ENCODE peak calls at places on chromosomes 11 and 22, in six cellular contexts. One of them, this sample, is unnamed.
A peak's percentile ranks its signal among the peaks of the same experiment; 100 is the strongest.

GRCh38 chr22:29342577-29343312 is 27.2 kb upstream of the RASL10A start:
- DNase-seq in astrocyte: no peak
- DNase-seq in fibroblast of lung: no peak
- DNase-seq in hepatocyte: no peak
- DNase-seq in HCT116: no peak
- DNase-seq in osteoblast: peak; percentile 70
- DNase-seq in this sample: no peak

GRCh38 chr11:23540101-23540561 is 679.9 kb upstream of the CCDC179 start:
- DNase-seq in HCT116: no peak
- DNase-seq in fibroblast of lung: peak; percentile 53
- DNase-seq in astrocyte: peak; percentile 63
- DNase-seq in osteoblast: peak; percentile 1
- DNase-seq in hepatocyte: peak; percentile 55
- DNase-seq in this sample: peak; percentile 43

GRCh38 chr11:98568011-98568410 is 452.7 kb upstream of the CNTN5 start:
- DNase-seq in fibroblast of lung: peak; percentile 42
- DNase-seq in astrocyte: peak; percentile 18
- DNase-seq in osteoblast: no peak
- DNase-seq in hepatocyte: no peak
- DNase-seq in HCT116: no peak
- DNase-seq in this sample: no peak

GRCh38 chr11:2268911-2269600 is 1.3 kb downstream of the ASCL2 start:
- DNase-seq in fibroblast of lung: peak; percentile 16
- DNase-seq in HCT116: no peak
- DNase-seq in hepatocyte: peak; percentile 79
- DNase-seq in astrocyte: no peak
- DNase-seq in osteoblast: peak; percentile 90
- DNase-seq in this sample: peak; percentile 80

GRCh38 chr11:117830674-117831351 is 6.3 kb upstream of the FXYD2 start:
- DNase-seq in hepatocyte: no peak
- DNase-seq in osteoblast: peak; percentile 6
- DNase-seq in fibroblast of lung: no peak
- DNase-seq in HCT116: no peak
- DNase-seq in astrocyte: no peak
- DNase-seq in this sample: peak; percentile 69

GRCh38 chr11:121127809-121128208 is 26.8 kb downstream of the TECTA start:
- DNase-seq in fibroblast of lung: no peak
- DNase-seq in hepatocyte: no peak
- DNase-seq in astrocyte: no peak
- DNase-seq in HCT116: no peak
- DNase-seq in osteoblast: no peak
- DNase-seq in this sample: no peak

GRCh38 chr11:1437500-1437899 is 47.8 kb downstream of the BRSK2 start:
- DNase-seq in astrocyte: peak; percentile 50
- DNase-seq in hepatocyte: peak; percentile 93
- DNase-seq in osteoblast: peak; percentile 98
- DNase-seq in fibroblast of lung: peak; percentile 55
- DNase-seq in HCT116: no peak
- DNase-seq in this sample: no peak

GRCh38 chr11:96015911-96016565 is 92.1 kb upstream of the MTMR2 start:
- DNase-seq in hepatocyte: no peak
- DNase-seq in osteoblast: no peak
- DNase-seq in fibroblast of lung: no peak
- DNase-seq in astrocyte: no peak
- DNase-seq in HCT116: no peak
- DNase-seq in this sample: peak; percentile 75

GRCh38 chr22:35894937-35895708 is 133.5 kb downstream of the RBFOX2 start:
- DNase-seq in fibroblast of lung: peak; percentile 95
- DNase-seq in HCT116: no peak
- DNase-seq in osteoblast: no peak
- DNase-seq in astrocyte: peak; percentile 68
- DNase-seq in hepatocyte: peak; percentile 69
- DNase-seq in this sample: no peak

GRCh38 chr22:32803020-32803758 is 1.7 kb downstream of the TIMP3 start:
- DNase-seq in HCT116: no peak
- DNase-seq in fibroblast of lung: peak; percentile 33
- DNase-seq in hepatocyte: no peak
- DNase-seq in astrocyte: peak; percentile 77
- DNase-seq in osteoblast: peak; percentile 96
- DNase-seq in this sample: no peak

GRCh38 chr11:59106363-59107336 is at the start of gene FAM111B:
- DNase-seq in astrocyte: peak; percentile 94
- DNase-seq in hepatocyte: peak; percentile 89
- DNase-seq in fibroblast of lung: peak; percentile 91
- DNase-seq in HCT116: peak; percentile 83
- DNase-seq in osteoblast: peak; percentile 95
- DNase-seq in this sample: peak; percentile 94

GRCh38 chr11:81007046-81007445 is 1566.2 kb upstream of the TENM4 start:
- DNase-seq in astrocyte: peak; percentile 2
- DNase-seq in osteoblast: no peak
- DNase-seq in HCT116: no peak
- DNase-seq in hepatocyte: peak; percentile 19
- DNase-seq in fibroblast of lung: peak; percentile 72
- DNase-seq in this sample: no peak

GRCh38 chr11:13674799-13675509 is 6.5 kb downstream of the FAR1 start:
- DNase-seq in hepatocyte: no peak
- DNase-seq in HCT116: no peak
- DNase-seq in fibroblast of lung: peak; percentile 53
- DNase-seq in astrocyte: no peak
- DNase-seq in osteoblast: no peak
- DNase-seq in this sample: no peak

GRCh38 chr11:11335043-11335442 is 18.0 kb downstream of the CSNK2A3 start:
- DNase-seq in osteoblast: no peak
- DNase-seq in fibroblast of lung: no peak
- DNase-seq in astrocyte: no peak
- DNase-seq in hepatocyte: no peak
- DNase-seq in HCT116: no peak
- DNase-seq in this sample: no peak

GRCh38 chr11:76550781-76551180 is 106.0 kb downstream of the EMSY start:
- DNase-seq in astrocyte: no peak
- DNase-seq in hepatocyte: no peak
- DNase-seq in fibroblast of lung: no peak
- DNase-seq in HCT116: no peak
- DNase-seq in osteoblast: no peak
- DNase-seq in this sample: no peak

GRCh38 chr11:82775736-82776346 is 42.2 kb upstream of the FAM181B start:
- DNase-seq in astrocyte: no peak
- DNase-seq in osteoblast: peak; percentile 65
- DNase-seq in HCT116: peak; percentile 36
- DNase-seq in fibroblast of lung: peak; percentile 38
- DNase-seq in hepatocyte: peak; percentile 30
- DNase-seq in this sample: peak; percentile 29

GRCh38 chr22:37516456-37516855 is 2.8 kb downstream of the CARD10 start:
- DNase-seq in fibroblast of lung: no peak
- DNase-seq in hepatocyte: no peak
- DNase-seq in HCT116: no peak
- DNase-seq in astrocyte: no peak
- DNase-seq in osteoblast: peak; percentile 51
- DNase-seq in this sample: no peak

DNA sequence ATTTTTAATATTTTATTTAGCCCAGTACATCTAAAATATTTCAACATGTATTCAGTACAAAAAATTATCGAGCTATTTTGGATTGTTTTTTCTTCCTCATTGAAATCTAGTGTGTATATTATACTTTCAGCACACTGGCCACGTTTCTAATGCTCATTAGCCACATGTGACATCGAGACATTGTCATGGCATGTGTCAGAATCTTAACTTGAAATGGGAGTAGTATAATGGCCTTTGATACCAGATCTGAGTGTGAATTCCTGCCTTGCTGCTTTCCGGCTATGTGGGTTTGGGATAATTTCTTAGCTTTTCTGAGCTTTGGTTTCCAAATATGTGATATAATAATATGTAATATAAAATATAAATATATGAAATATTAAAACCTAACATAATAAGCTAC is 54.3 kb downstream of the BCL2L13 start:
- DNase-seq in hepatocyte: no peak
- DNase-seq in astrocyte: no peak
- DNase-seq in fibroblast of lung: no peak
- DNase-seq in osteoblast: no peak
- DNase-seq in HCT116: no peak
- DNase-seq in this sample: no peak
- H3K4me3 ChIP-seq in hepatocyte: no peak overlapping the region
- H3K4me3 ChIP-seq in astrocyte: no peak overlapping the region
- H3K4me3 ChIP-seq in fibroblast of lung: no peak overlapping the region
- H3K4me3 ChIP-seq in osteoblast: no peak overlapping the region
- H3K4me3 ChIP-seq in HCT116: no peak overlapping the region
- H3K4me3 ChIP-seq in this sample: no peak overlapping the region

GRCh38 chr11:110092577-110093406 is at the start of gene ZC3H12C:
- DNase-seq in fibroblast of lung: peak; percentile 93
- DNase-seq in astrocyte: peak; percentile 79
- DNase-seq in osteoblast: peak; percentile 97
- DNase-seq in hepatocyte: peak; percentile 93
- DNase-seq in HCT116: peak; percentile 77
- DNase-seq in this sample: no peak
- H2AFZ ChIP-seq in fibroblast of lung: peak within 1 kb of the TSS; percentile 87
- H2AFZ ChIP-seq in astrocyte: peak within 1 kb of the TSS; percentile 91
- H2AFZ ChIP-seq in osteoblast: peak within 1 kb of the TSS; percentile 94
- H2AFZ ChIP-seq in hepatocyte: peak within 1 kb of the TSS; percentile 76
- H2AFZ ChIP-seq in HCT116: peak within 1 kb of the TSS; percentile 78
- H2AFZ ChIP-seq in this sample: no peak within 1 kb of the TSS

GRCh38 chr11:3834349-3835099 is 6.2 kb downstream of the RHOG start:
- DNase-seq in osteoblast: peak; percentile 13
- DNase-seq in HCT116: no peak
- DNase-seq in astrocyte: no peak
- DNase-seq in hepatocyte: no peak
- DNase-seq in fibroblast of lung: no peak
- DNase-seq in this sample: no peak

GRCh38 chr11:3831378-3832239 is 9.2 kb downstream of the RHOG start:
- DNase-seq in astrocyte: no peak
- DNase-seq in fibroblast of lung: no peak
- DNase-seq in hepatocyte: no peak
- DNase-seq in HCT116: no peak
- DNase-seq in osteoblast: peak; percentile 69
- DNase-seq in this sample: no peak

GRCh38 chr11:3830741-3831140 is 10.0 kb downstream of the RHOG start:
- DNase-seq in osteoblast: peak; percentile 61
- DNase-seq in fibroblast of lung: no peak
- DNase-seq in astrocyte: no peak
- DNase-seq in HCT116: no peak
- DNase-seq in hepatocyte: no peak
- DNase-seq in this sample: no peak

GRCh38 chr11:3833461-3833860 is 7.3 kb downstream of the RHOG start:
- DNase-seq in HCT116: no peak
- DNase-seq in hepatocyte: no peak
- DNase-seq in osteoblast: no peak
- DNase-seq in fibroblast of lung: no peak
- DNase-seq in astrocyte: no peak
- DNase-seq in this sample: no peak

GRCh38 chr11:3832816-3833215 is 7.9 kb downstream of the RHOG start:
- DNase-seq in astrocyte: no peak
- DNase-seq in HCT116: no peak
- DNase-seq in fibroblast of lung: no peak
- DNase-seq in hepatocyte: no peak
- DNase-seq in osteoblast: no peak
- DNase-seq in this sample: no peak
- H3K4me1 ChIP-seq in astrocyte: peaks cover 5% of the 10 kb centered on the region
- H3K4me1 ChIP-seq in HCT116: no peaks in the 10 kb centered on the region
- H3K4me1 ChIP-seq in fibroblast of lung: peaks cover 3% of the 10 kb centered on the region
- H3K4me1 ChIP-seq in hepatocyte: peaks cover 11% of the 10 kb centered on the region
- H3K4me1 ChIP-seq in osteoblast: peaks cover 10% of the 10 kb centered on the region
- H3K4me1 ChIP-seq in this sample: peaks cover 29% of the 10 kb centered on the region

GRCh38 chr11:122698390-122698789 is 42.9 kb downstream of the UBASH3B start:
- DNase-seq in astrocyte: no peak
- DNase-seq in osteoblast: no peak
- DNase-seq in fibroblast of lung: no peak
- DNase-seq in HCT116: no peak
- DNase-seq in hepatocyte: no peak
- DNase-seq in this sample: no peak
- H3K4me3 ChIP-seq in astrocyte: no peak overlapping the region
- H3K4me3 ChIP-seq in osteoblast: no peak overlapping the region
- H3K4me3 ChIP-seq in fibroblast of lung: no peak overlapping the region
- H3K4me3 ChIP-seq in HCT116: no peak overlapping the region
- H3K4me3 ChIP-seq in hepatocyte: no peak overlapping the region
- H3K4me3 ChIP-seq in this sample: no peak overlapping the region

DNA sequence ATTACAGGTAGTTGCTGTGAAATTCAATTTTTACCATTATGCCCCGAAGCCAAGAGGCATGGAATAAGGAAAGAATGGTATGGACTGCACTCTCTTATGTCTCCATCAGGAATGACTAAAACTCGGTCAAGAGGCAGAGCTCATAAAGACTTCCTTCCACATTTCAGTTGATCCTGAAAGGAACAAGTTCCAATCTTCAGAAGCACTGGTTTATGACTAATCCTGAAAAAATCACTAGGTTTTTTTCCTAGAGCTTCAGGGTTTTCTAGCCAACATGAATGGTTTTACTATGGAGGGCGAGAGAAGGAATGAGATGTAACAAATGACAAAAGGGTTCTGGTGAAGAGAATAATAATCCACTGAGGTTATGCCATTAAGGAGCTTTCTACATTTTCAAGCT is 832.2 kb downstream of the NTM start:
- DNase-seq in osteoblast: no peak
- DNase-seq in fibroblast of lung: no peak
- DNase-seq in hepatocyte: no peak
- DNase-seq in HCT116: no peak
- DNase-seq in astrocyte: peak; percentile 70
- DNase-seq in this sample: no peak
- H2AFZ ChIP-seq in osteoblast: no peak overlapping the region
- H2AFZ ChIP-seq in fibroblast of lung: no peak overlapping the region
- H2AFZ ChIP-seq in hepatocyte: no peak overlapping the region
- H2AFZ ChIP-seq in HCT116: no peak overlapping the region
- H2AFZ ChIP-seq in astrocyte: no peak overlapping the region
- H2AFZ ChIP-seq in this sample: no peak overlapping the region

DNA sequence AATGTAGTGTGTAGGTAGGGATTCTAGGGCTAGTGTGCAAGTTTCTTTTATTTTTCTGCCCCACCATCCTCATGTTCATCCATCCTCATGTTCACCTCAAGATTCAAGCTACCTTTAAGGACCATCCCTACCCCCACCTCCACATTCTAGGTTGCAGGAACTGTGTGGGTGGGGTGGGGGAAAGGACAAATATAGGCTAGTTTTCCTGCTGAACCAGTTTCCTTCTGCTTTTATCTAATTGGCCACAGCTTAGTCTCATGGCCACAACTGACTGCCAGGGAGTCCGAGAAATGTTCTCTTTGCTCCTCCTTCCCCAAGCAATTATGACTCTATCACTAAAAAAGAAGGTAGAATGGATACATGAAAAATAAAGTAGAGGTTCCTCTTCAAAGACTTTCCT is 179.0 kb upstream of the LARGE1 start:
- DNase-seq in HCT116: no peak
- DNase-seq in hepatocyte: peak; percentile 27
- DNase-seq in fibroblast of lung: no peak
- DNase-seq in osteoblast: no peak
- DNase-seq in astrocyte: no peak
- DNase-seq in this sample: no peak
- H3K4me1 ChIP-seq in HCT116: no peaks in the 10 kb centered on the region
- H3K4me1 ChIP-seq in hepatocyte: peaks cover 3% of the 10 kb centered on the region
- H3K4me1 ChIP-seq in fibroblast of lung: no peaks in the 10 kb centered on the region
- H3K4me1 ChIP-seq in osteoblast: no peaks in the 10 kb centered on the region
- H3K4me1 ChIP-seq in astrocyte: no peaks in the 10 kb centered on the region
- H3K4me1 ChIP-seq in this sample: no peaks in the 10 kb centered on the region

GRCh38 chr11:43879789-43880639 is 617 bp upstream of the ALKBH3 start:
- DNase-seq in fibroblast of lung: no peak
- DNase-seq in astrocyte: no peak
- DNase-seq in osteoblast: no peak
- DNase-seq in HCT116: no peak
- DNase-seq in hepatocyte: no peak
- DNase-seq in this sample: no peak
- H3K4me3 ChIP-seq in fibroblast of lung: peak overlapping the region; percentile 97
- H3K4me3 ChIP-seq in astrocyte: peak overlapping the region; percentile 88
- H3K4me3 ChIP-seq in osteoblast: peak overlapping the region; percentile 98
- H3K4me3 ChIP-seq in HCT116: peak overlapping the region; percentile 98
- H3K4me3 ChIP-seq in hepatocyte: peak overlapping the region; percentile 62
- H3K4me3 ChIP-seq in this sample: peak overlapping the region; percentile 89

This sample was measured in DND-41.